ENCODE peak calls at places on chromosomes 6 and 20, in six cellular contexts. One of them, this sample, is unnamed.
A peak's percentile ranks its signal among the peaks of the same experiment; 100 is the strongest.

GRCh38 chr6:8562133-8562532 is 126.8 kb upstream of the SLC35B3 start:
- DNase-seq in HepG2: no peak
- DNase-seq in K562: no peak
- DNase-seq in HCT116: no peak
- DNase-seq in H1: no peak
- DNase-seq in GM12878: no peak
- DNase-seq in this sample: no peak

GRCh38 chr6:46452312-46452917 is 38.8 kb downstream of the RCAN2 start:
- DNase-seq in HepG2: no peak
- DNase-seq in K562: no peak
- DNase-seq in HCT116: no peak
- DNase-seq in H1: no peak
- DNase-seq in GM12878: no peak
- DNase-seq in this sample: no peak

GRCh38 chr20:60966766-60967165 is 285.3 kb upstream of the CDH4 start:
- DNase-seq in HepG2: no peak
- DNase-seq in K562: no peak
- DNase-seq in HCT116: no peak
- DNase-seq in H1: no peak
- DNase-seq in GM12878: no peak
- DNase-seq in this sample: no peak

GRCh38 chr6:161745594-161745993 is 471.7 kb upstream of the AGPAT4 start:
- DNase-seq in HepG2: no peak
- DNase-seq in K562: no peak
- DNase-seq in HCT116: no peak
- DNase-seq in H1: no peak
- DNase-seq in GM12878: no peak
- DNase-seq in this sample: no peak

GRCh38 chr6:87322304-87323212 is at the start of gene SMIM8:
- DNase-seq in HepG2: peak; percentile 73
- DNase-seq in K562: peak; percentile 92
- DNase-seq in HCT116: peak; percentile 53
- DNase-seq in H1: peak; percentile 57
- DNase-seq in GM12878: peak; percentile 24
- DNase-seq in this sample: peak; percentile 70

GRCh38 chr6:11616200-11616611 is 78.7 kb downstream of the TMEM170B start:
- DNase-seq in HepG2: no peak
- DNase-seq in K562: no peak
- DNase-seq in HCT116: no peak
- DNase-seq in H1: no peak
- DNase-seq in GM12878: no peak
- DNase-seq in this sample: no peak

GRCh38 chr6:132400641-132401119 is 595 bp downstream of the MOXD1 start:
- DNase-seq in HepG2: no peak
- DNase-seq in K562: no peak
- DNase-seq in HCT116: no peak
- DNase-seq in H1: no peak
- DNase-seq in GM12878: no peak
- DNase-seq in this sample: no peak

GRCh38 chr6:43086022-43086658 is 10.0 kb downstream of the PTK7 start:
- DNase-seq in HepG2: no peak
- DNase-seq in K562: no peak
- DNase-seq in HCT116: no peak
- DNase-seq in H1: no peak
- DNase-seq in GM12878: peak; percentile 47
- DNase-seq in this sample: no peak

GRCh38 chr20:1390552-1391403 is 2.1 kb downstream of the FKBP1A start:
- DNase-seq in HepG2: no peak
- DNase-seq in K562: no peak
- DNase-seq in HCT116: no peak
- DNase-seq in H1: no peak
- DNase-seq in GM12878: no peak
- DNase-seq in this sample: no peak

GRCh38 chr6:32906539-32906938 is 34.3 kb downstream of the HLA-DMB start:
- DNase-seq in HepG2: no peak
- DNase-seq in K562: no peak
- DNase-seq in HCT116: no peak
- DNase-seq in H1: no peak
- DNase-seq in GM12878: no peak
- DNase-seq in this sample: no peak

GRCh38 chr20:64079273-64080012 is at the start of gene RGS19:
- DNase-seq in HepG2: peak; percentile 70
- DNase-seq in K562: peak; percentile 91
- DNase-seq in HCT116: no peak
- DNase-seq in H1: no peak
- DNase-seq in GM12878: no peak
- DNase-seq in this sample: peak; percentile 63

GRCh38 chr6:139944131-139944530 is 569.7 kb upstream of the CITED2 start:
- DNase-seq in HepG2: no peak
- DNase-seq in K562: no peak
- DNase-seq in HCT116: no peak
- DNase-seq in H1: no peak
- DNase-seq in GM12878: no peak
- DNase-seq in this sample: no peak

GRCh38 chr6:13431861-13432465 is 55.4 kb downstream of the GFOD1 start:
- DNase-seq in HepG2: peak; percentile 45
- DNase-seq in K562: no peak
- DNase-seq in HCT116: no peak
- DNase-seq in H1: no peak
- DNase-seq in GM12878: peak; percentile 42
- DNase-seq in this sample: peak; percentile 27

GRCh38 chr6:84618836-84619235 is 145.6 kb downstream of the TBX18 start:
- DNase-seq in HepG2: no peak
- DNase-seq in K562: no peak
- DNase-seq in HCT116: no peak
- DNase-seq in H1: no peak
- DNase-seq in GM12878: no peak
- DNase-seq in this sample: peak; percentile 30

GRCh38 chr20:6635034-6635736 is 132.3 kb upstream of the BMP2 start:
- DNase-seq in HepG2: no peak
- DNase-seq in K562: no peak
- DNase-seq in HCT116: no peak
- DNase-seq in H1: no peak
- DNase-seq in GM12878: no peak
- DNase-seq in this sample: no peak

GRCh38 chr20:4195499-4195898 is 180.1 kb upstream of the RNF24 start:
- DNase-seq in HepG2: peak; percentile 61
- DNase-seq in K562: peak; percentile 37
- DNase-seq in HCT116: no peak
- DNase-seq in H1: peak; percentile 19
- DNase-seq in GM12878: no peak
- DNase-seq in this sample: no peak

GRCh38 chr6:27383481-27383880 is 5.1 kb upstream of the ZNF391 start:
- DNase-seq in HepG2: no peak
- DNase-seq in K562: no peak
- DNase-seq in HCT116: no peak
- DNase-seq in H1: no peak
- DNase-seq in GM12878: no peak
- DNase-seq in this sample: no peak

GRCh38 chr6:161462148-161462547 is 188.3 kb upstream of the AGPAT4 start:
- DNase-seq in HepG2: no peak
- DNase-seq in K562: no peak
- DNase-seq in HCT116: no peak
- DNase-seq in H1: no peak
- DNase-seq in GM12878: no peak
- DNase-seq in this sample: no peak

GRCh38 chr20:53611449-53611894 is 17.8 kb upstream of the ZNF217 start:
- DNase-seq in HepG2: no peak
- DNase-seq in K562: no peak
- DNase-seq in HCT116: peak; percentile 78
- DNase-seq in H1: no peak
- DNase-seq in GM12878: peak; percentile 82
- DNase-seq in this sample: no peak

GRCh38 chr6:139474145-139475108 is 100.0 kb upstream of the CITED2 start:
- DNase-seq in HepG2: no peak
- DNase-seq in K562: peak; percentile 31
- DNase-seq in HCT116: no peak
- DNase-seq in H1: no peak
- DNase-seq in GM12878: no peak
- DNase-seq in this sample: peak; percentile 16

GRCh38 chr20:33790571-33790970 is 20.6 kb upstream of the CHMP4B start:
- DNase-seq in HepG2: no peak
- DNase-seq in K562: no peak
- DNase-seq in HCT116: no peak
- DNase-seq in H1: no peak
- DNase-seq in GM12878: no peak
- DNase-seq in this sample: no peak

GRCh38 chr6:40956871-40957270 is 82.2 kb downstream of the UNC5CL start:
- DNase-seq in HepG2: no peak
- DNase-seq in K562: no peak
- DNase-seq in HCT116: no peak
- DNase-seq in H1: no peak
- DNase-seq in GM12878: no peak
- DNase-seq in this sample: no peak

GRCh38 chr20:3080939-3081388 is 3.6 kb downstream of the AVP start:
- DNase-seq in HepG2: no peak
- DNase-seq in K562: no peak
- DNase-seq in HCT116: no peak
- DNase-seq in H1: no peak
- DNase-seq in GM12878: no peak
- DNase-seq in this sample: no peak

DNA sequence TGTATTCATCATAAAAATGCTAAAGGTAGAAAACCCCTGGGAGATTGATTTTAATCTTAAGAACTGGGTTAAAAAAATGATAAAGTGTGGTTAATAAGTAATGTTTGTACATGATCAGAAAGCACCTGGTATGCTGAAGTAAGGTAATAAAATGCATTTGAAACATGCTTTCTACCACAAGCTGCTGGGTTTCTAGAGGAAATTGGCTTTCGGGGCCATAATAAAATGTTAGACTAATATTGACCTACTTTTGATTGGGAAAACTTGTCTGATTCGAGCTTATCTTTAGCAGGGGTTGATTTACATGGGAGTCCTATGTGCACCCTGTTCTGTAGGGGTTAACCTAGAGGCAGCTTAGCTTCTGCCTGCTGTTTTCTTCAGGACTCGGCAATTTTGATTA is 50.5 kb downstream of the CRYBG1 start:
- DNase-seq in HepG2: no peak
- DNase-seq in K562: no peak
- DNase-seq in HCT116: no peak
- DNase-seq in H1: no peak
- DNase-seq in GM12878: no peak
- DNase-seq in this sample: no peak
- TF ChIP-seq ZNF274 in HepG2: no peak
- TF ChIP-seq ZNF274 in K562: no peak
- TF ChIP-seq ZNF274 in HCT116: no peak
- TF ChIP-seq ZNF274 in H1: no peak
- TF ChIP-seq ZNF274 in GM12878: no peak
- TF ChIP-seq ZNF274 in this sample: no peak

DNA sequence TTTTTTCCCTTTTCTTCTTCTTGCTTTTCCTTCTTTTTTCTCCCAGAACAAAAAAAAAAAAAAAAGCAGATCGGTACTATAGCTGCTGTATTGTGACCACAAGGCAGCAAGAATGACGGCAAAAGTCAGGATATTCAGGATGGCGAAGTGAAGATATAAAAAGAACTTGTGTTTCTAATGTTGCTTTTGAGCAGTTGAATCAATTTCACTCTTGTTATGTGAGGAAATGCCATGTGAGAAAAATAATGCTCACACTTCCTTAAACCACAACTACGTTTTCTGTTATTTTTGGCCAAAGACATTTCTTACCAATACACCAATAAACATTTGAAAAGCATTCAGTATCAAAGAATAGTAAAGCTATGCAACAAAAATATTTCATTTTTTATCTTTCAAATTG is 510.5 kb downstream of the HACE1 start:
- DNase-seq in HepG2: no peak
- DNase-seq in K562: no peak
- DNase-seq in HCT116: no peak
- DNase-seq in H1: no peak
- DNase-seq in GM12878: no peak
- DNase-seq in this sample: no peak
- TF ChIP-seq YY1 in HepG2: no peak
- TF ChIP-seq YY1 in K562: no peak
- TF ChIP-seq YY1 in HCT116: no peak
- TF ChIP-seq YY1 in H1: no peak
- TF ChIP-seq YY1 in GM12878: no peak
- TF ChIP-seq YY1 in this sample: no peak

GRCh38 chr6:26142026-26142425 is 54.8 kb downstream of the HFE start:
- DNase-seq in HepG2: no peak
- DNase-seq in K562: no peak
- DNase-seq in HCT116: no peak
- DNase-seq in H1: no peak
- DNase-seq in GM12878: no peak
- DNase-seq in this sample: no peak

GRCh38 chr6:26136321-26136720 is 49.1 kb downstream of the HFE start:
- DNase-seq in HepG2: no peak
- DNase-seq in K562: no peak
- DNase-seq in HCT116: no peak
- DNase-seq in H1: no peak
- DNase-seq in GM12878: no peak
- DNase-seq in this sample: no peak

GRCh38 chr6:26140254-26140966 is 53.2 kb downstream of the HFE start:
- DNase-seq in HepG2: no peak
- DNase-seq in K562: no peak
- DNase-seq in HCT116: no peak
- DNase-seq in H1: no peak
- DNase-seq in GM12878: no peak
- DNase-seq in this sample: no peak

GRCh38 chr6:26141378-26141901 is 54.2 kb downstream of the HFE start:
- DNase-seq in HepG2: peak; percentile 46
- DNase-seq in K562: no peak
- DNase-seq in HCT116: no peak
- DNase-seq in H1: no peak
- DNase-seq in GM12878: no peak
- DNase-seq in this sample: no peak

GRCh38 chr6:26140967-26141294 is 53.7 kb downstream of the HFE start:
- DNase-seq in HepG2: no peak
- DNase-seq in K562: no peak
- DNase-seq in HCT116: no peak
- DNase-seq in H1: no peak
- DNase-seq in GM12878: no peak
- DNase-seq in this sample: no peak
- H3K9ac ChIP-seq in HepG2: no peak overlapping the region
- H3K9ac ChIP-seq in K562: no peak overlapping the region
- H3K9ac ChIP-seq in HCT116: no peak overlapping the region
- H3K9ac ChIP-seq in H1: no peak overlapping the region
- H3K9ac ChIP-seq in GM12878: no peak overlapping the region
- H3K9ac ChIP-seq in this sample: no peak overlapping the region

DNA sequence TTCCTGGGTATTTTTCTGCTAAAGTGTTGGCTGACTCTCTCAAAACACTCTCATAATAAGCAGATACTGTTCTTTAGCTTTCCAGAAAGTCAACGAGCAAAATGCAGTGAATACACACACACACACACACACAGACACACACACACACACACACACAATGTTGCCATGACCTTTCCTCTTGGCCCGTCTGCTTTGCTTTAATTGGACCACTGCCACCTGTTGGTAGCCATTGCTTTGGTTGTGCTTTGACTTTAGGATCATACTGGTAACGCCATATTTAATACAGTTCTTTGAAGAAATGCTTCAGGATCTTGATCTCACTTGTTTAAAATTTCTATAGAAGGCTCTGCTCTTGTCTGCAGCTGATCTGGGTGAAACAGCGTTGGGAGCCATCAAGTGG is 4.4 kb downstream of the FIG4 start:
- DNase-seq in HepG2: peak; percentile 41
- DNase-seq in K562: no peak
- DNase-seq in HCT116: no peak
- DNase-seq in H1: no peak
- DNase-seq in GM12878: no peak
- DNase-seq in this sample: no peak
- TF ChIP-seq ZNF274 in HepG2: no peak
- TF ChIP-seq ZNF274 in K562: no peak
- TF ChIP-seq ZNF274 in HCT116: no peak
- TF ChIP-seq ZNF274 in H1: no peak
- TF ChIP-seq ZNF274 in GM12878: no peak
- TF ChIP-seq ZNF274 in this sample: no peak

This sample was measured in NT2/D1.